ENCODE peak calls at places on chromosomes 6 and 20, in five cellular contexts. O is GM12865, Y is mesenchymal stem cell, N is nephron progenitor cell, J is ureter. P is an unnamed sample.

GRCh38 chr20:1327827-1328679 is 886 bp downstream of the SDCBP2 start:
- DNase-seq in N (no peak), O (no peak), J (peak; percentile 34), Y (no peak), P (no peak)

GRCh38 chr6:1893470-1894130 is 283.9 kb downstream of the FOXC1 start:
- DNase-seq in N (peak; percentile 32), J (no peak), Y (no peak), O (no peak), P (no peak)

GRCh38 chr6:73695619-73696421 is at the start of gene CD109:
- DNase-seq in O (peak; percentile 53), J (no peak), N (peak; percentile 76), Y (peak; percentile 94), P (peak; percentile 83)

GRCh38 chr20:37071481-37071911 is 24.3 kb downstream of the RBL1 start:
- DNase-seq in Y (peak; percentile 81), O (peak; percentile 73), N (no peak), J (no peak), P (no peak)

GRCh38 chr6:167450631-167451030 is 125.7 kb downstream of the TTLL2 start:
- DNase-seq in N (no peak), Y (no peak), J (no peak), O (no peak), P (no peak)

GRCh38 chr6:36349240-36349639 is 12.6 kb upstream of the BNIP5 start:
- DNase-seq in J (no peak), Y (no peak), O (no peak), N (no peak), P (no peak)

GRCh38 chr6:108561742-108562502 is 1.2 kb downstream of the FOXO3 start:
- DNase-seq in J (peak; percentile 50), Y (peak; percentile 66), N (peak; percentile 47), O (no peak), P (peak; percentile 77)

GRCh38 chr6:35046862-35047261 is 94.3 kb downstream of the TCP11 start:
- DNase-seq in Y (no peak), J (no peak), O (no peak), N (no peak), P (no peak)

GRCh38 chr20:9311132-9311531 is 203.3 kb upstream of the LAMP5 start:
- DNase-seq in N (no peak), J (no peak), Y (no peak), O (no peak), P (no peak)

GRCh38 chr6:156613996-156614395 is 163.2 kb upstream of the ARID1B start:
- DNase-seq in N (no peak), O (no peak), J (no peak), Y (no peak), P (no peak)

GRCh38 chr6:106192824-106193223 is 106.7 kb downstream of the PRDM1 start:
- DNase-seq in O (no peak), N (no peak), J (no peak), Y (peak; percentile 43), P (no peak)

GRCh38 chr6:11258260-11259237 is 26.1 kb upstream of the NEDD9 start:
- DNase-seq in J (no peak), N (no peak), Y (no peak), O (peak; percentile 33), P (no peak)

GRCh38 chr6:47407295-47408281 is 70.0 kb upstream of the CD2AP start:
- DNase-seq in O (no peak), N (no peak), Y (peak; percentile 59), J (no peak), P (no peak)

P was measured in retina.